ENCODE peak calls at places on chromosomes 3 and 15, in five cellular contexts. J, K, H, Z and X are unnamed samples.

GRCh38 chr3:127108796-127109195 is 84.1 kb upstream of the PRR23E start:
- DNase-seq in J (no peak), K (no peak), H (no peak), Z (no peak), X (no peak)

GRCh38 chr3:49813497-49814174 is at the start of gene UBA7:
- DNase-seq in J (peak), K (peak), H (peak), Z (peak), X (no peak)

GRCh38 chr3:58471025-58471887 is 20.6 kb upstream of the KCTD6 start:
- DNase-seq in J (peak), K (peak), H (peak), Z (peak), X (peak)

GRCh38 chr15:72178976-72179585 is 18.5 kb downstream of the GRAMD2A start:
- DNase-seq in J (no peak), K (no peak), H (no peak), Z (no peak), X (no peak)

GRCh38 chr3:122620399-122620798 is 42.9 kb downstream of the PARP15 start:
- DNase-seq in J (no peak), K (no peak), H (no peak), Z (no peak), X (no peak)

GRCh38 chr3:185283374-185283935 is 29.6 kb upstream of the EHHADH start:
- DNase-seq in J (no peak), K (peak), H (no peak), Z (peak), X (no peak)

GRCh38 chr3:115148142-115148790 is 1.2 kb upstream of the ZBTB20 start:
- DNase-seq in J (no peak), K (peak), H (no peak), Z (peak), X (no peak)

GRCh38 chr3:30124435-30125390 is 481.7 kb upstream of the TGFBR2 start:
- DNase-seq in J (peak), K (peak), H (peak), Z (peak), X (peak)

GRCh38 chr15:99566157-99566900 is 545 bp downstream of the MEF2A start:
- DNase-seq in J (peak), K (peak), H (peak), Z (no peak), X (peak)
- H3K4me3 ChIP-seq in J (peak), K (peak), H (peak), Z (peak), X (peak)

GRCh38 chr3:186360779-186361178 is 1.3 kb downstream of the DGKG start:
- DNase-seq in J (peak), K (no peak), H (no peak), Z (no peak), X (peak)
- H3K4me3 ChIP-seq in J (no peak), K (no peak), H (no peak), Z (no peak), X (peak)

GRCh38 chr3:11602441-11602840 is 41.3 kb downstream of the VGLL4 start:
- DNase-seq in J (no peak), K (no peak), H (no peak), Z (no peak), X (no peak)

GRCh38 chr3:11600501-11601282 is 43.0 kb downstream of the VGLL4 start:
- DNase-seq in J (peak), K (peak), H (peak), Z (peak), X (no peak)

GRCh38 chr3:11602886-11603285 is 40.8 kb downstream of the VGLL4 start:
- DNase-seq in J (no peak), K (no peak), H (no peak), Z (no peak), X (no peak)

GRCh38 chr3:11603628-11604027 is 40.1 kb downstream of the VGLL4 start:
- DNase-seq in J (no peak), K (peak), H (no peak), Z (peak), X (no peak)

DNA sequence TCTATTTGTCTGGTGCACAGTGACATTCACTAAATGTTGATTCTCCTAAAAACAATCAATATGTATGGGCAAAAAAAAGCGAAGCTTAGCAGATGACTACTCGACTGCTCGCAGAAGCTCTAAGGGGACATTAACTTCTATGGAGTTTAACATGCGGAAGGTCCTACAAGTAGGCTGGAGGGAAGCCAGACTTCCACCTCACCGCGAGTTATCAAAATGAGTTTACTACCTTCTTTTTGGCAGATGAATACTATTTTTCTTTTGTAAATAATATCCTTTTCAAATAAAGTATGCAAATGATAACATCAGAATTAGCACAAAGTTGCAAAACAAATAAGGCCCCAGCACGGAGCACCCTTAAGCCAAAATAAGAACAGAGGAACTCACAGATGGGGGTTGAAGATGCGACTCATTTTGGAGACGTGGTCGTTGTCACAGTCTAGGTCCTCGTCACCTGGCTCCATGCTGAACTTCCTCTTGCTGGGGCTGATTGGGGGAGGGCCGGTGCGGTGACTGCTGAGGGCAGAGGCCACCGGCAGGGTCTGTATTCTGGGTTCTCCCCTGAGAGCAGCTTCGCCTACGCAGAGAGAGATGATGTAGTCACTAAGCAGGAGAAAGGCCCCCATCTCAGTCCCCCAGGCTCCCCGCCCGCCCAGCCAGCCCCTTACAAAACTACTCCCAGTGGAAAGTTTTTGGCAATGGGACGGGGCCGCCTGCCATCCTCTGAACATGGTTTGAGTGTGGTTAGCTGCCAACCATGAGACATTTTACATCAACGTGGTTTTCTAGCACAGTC is 42.1 kb downstream of the VGLL4 start:
- DNase-seq in J (no peak), K (peak), H (no peak), Z (peak), X (no peak)
- H3K4me3 ChIP-seq in J (no peak), K (peak), H (no peak), Z (no peak), X (no peak)

GRCh38 chr3:45599424-45599886 is 4.9 kb downstream of the LIMD1 start:
- DNase-seq in J (peak), K (no peak), H (peak), Z (no peak), X (no peak)

GRCh38 chr3:45601156-45601555 is 6.6 kb downstream of the LIMD1 start:
- DNase-seq in J (no peak), K (no peak), H (no peak), Z (no peak), X (no peak)

GRCh38 chr3:45597166-45597565 is 2.6 kb downstream of the LIMD1 start:
- DNase-seq in J (peak), K (peak), H (peak), Z (peak), X (no peak)

GRCh38 chr3:45597581-45597980 is 3.0 kb downstream of the LIMD1 start:
- DNase-seq in J (no peak), K (no peak), H (no peak), Z (no peak), X (no peak)

DNA sequence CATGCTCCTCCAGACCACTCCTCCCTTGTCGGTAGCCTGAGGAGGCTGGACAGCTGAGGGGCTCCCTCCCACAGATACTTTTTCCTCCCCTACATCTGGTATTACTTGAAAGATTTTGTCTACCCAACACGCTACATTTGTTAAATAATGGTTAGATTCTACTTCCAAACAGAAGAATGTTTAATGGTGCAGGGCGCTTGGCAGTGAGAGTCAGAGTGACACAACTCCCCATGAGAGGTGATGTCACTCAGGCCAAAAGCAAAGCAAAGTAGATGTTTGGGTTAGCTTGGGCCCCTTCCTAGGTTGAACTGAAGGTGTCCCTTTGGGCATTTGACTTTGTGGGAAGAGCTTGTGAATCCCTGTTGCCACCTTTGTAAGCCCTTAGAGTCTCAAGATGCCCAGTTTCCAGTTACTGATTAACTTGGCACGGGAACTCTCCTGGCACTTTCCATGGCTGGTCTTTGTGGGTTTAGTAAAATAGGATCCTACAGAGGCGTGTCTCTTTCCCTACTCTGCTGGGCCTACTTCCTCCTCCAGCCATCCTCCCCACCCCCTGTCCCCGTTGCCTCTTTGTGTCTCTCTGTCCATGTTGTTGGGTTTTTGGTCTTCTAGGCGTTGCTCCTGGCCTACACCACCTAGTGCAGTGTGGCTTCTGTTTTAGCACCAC is 5.6 kb downstream of the LIMD1 start:
- DNase-seq in J (peak), K (no peak), H (peak), Z (no peak), X (no peak)
- H3K4me3 ChIP-seq in J (no peak), K (no peak), H (no peak), Z (no peak), X (no peak)

DNA sequence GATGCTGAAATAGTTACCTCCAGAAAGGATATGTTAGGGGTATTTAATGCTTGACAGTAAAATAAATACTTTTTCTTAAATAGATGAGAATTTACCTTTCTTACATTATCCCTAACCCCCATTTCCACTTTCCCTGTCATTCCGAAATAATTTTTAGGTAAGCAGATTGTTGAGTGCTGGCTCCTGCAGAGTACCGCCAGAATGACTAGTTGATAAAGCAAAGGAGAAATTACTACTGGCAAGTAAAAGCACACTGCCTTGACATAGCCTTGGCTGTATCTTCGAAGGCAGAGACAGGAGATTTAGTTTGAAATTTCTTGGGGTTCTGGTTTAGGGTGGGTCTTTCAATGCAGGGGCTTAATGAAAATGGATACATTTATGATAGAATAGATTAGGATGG is 40.8 kb downstream of the LRRC49 start:
- DNase-seq in J (no peak), K (no peak), H (no peak), Z (no peak), X (no peak)
- H3K4me3 ChIP-seq in J (no peak), K (no peak), H (no peak), Z (no peak), X (no peak)

DNA sequence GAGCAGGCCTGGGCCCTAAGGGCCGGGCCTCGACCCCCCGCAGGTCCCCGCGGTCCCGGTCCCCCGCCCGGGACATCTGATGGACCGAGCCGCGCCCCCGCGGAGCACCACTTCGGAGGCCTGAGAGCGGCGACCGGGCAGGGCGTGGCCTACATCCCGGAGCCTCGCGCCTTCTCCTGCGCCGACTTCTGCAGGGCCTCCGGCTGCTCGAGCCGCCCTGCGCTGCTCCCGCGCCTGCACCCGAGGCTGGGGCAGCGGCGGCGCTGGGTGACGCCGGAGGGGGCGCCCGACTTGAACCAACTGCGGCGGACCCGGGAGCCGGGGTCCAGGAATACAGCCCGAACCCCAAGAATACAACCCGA is 14.9 kb upstream of the GP9 start:
- DNase-seq in J (peak), K (peak), H (no peak), Z (no peak), X (no peak)
- H3K4me3 ChIP-seq in J (no peak), K (peak), H (no peak), Z (no peak), X (no peak)

DNA sequence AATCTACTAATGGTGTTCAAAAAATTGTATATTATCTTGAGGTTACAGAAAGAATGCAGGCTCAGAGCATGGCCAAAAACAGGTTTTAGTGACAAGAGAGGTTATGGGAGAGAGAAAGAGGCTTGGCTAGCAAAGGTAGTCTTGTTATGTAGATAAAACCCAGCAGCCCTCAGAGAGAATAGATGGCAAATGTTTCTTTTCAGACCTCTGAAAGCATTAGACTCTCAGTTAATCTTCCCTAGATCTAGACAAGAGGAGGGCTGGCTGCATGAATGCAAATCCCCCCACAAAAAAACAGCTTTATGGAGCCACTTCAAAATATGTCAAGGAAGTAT is 62.2 kb downstream of the OSTN start:
- DNase-seq in J (no peak), K (no peak), H (no peak), Z (no peak), X (no peak)
- H3K4me3 ChIP-seq in J (no peak), K (no peak), H (no peak), Z (no peak), X (no peak)

GRCh38 chr3:26521261-26521660 is 101.3 kb upstream of the LRRC3B start:
- DNase-seq in J (no peak), K (no peak), H (no peak), Z (no peak), X (no peak)
- H3K4me3 ChIP-seq in J (no peak), K (no peak), H (no peak), Z (no peak), X (no peak)